ENCODE peak calls at places on chromosomes 1 and 21, in six cellular contexts. M is H1, Z is H9, Q is IMR-90, I is mesenchymal stem cell, K is mesendoderm. N is an unnamed sample.

GRCh38 chr1:223136086-223136485 is 7.0 kb downstream of the TLR5 start:
- DNase-seq in K (peak), M (no peak), Z (peak), I (no peak), Q (no peak), N (no peak)

GRCh38 chr1:176379626-176380339 is 83.2 kb upstream of the PAPPA2 start:
- DNase-seq in I (peak), Z (no peak), K (no peak), M (no peak), Q (no peak), N (no peak)

GRCh38 chr1:65813956-65814355 is 21.3 kb downstream of the PDE4B start:
- DNase-seq in M (no peak), Z (no peak), K (no peak), I (no peak), Q (peak), N (no peak)

GRCh38 chr21:46154155-46154954 is 1.0 kb downstream of the FTCD start:
- DNase-seq in Q (no peak), I (no peak), K (no peak), M (no peak), Z (peak), N (no peak)

GRCh38 chr21:34881421-34881820 is 167.7 kb downstream of the RUNX1 start:
- DNase-seq in Z (no peak), K (no peak), I (peak), M (no peak), Q (peak), N (no peak)

GRCh38 chr1:182102042-182102416 is 40.5 kb upstream of the ZNF648 start:
- DNase-seq in M (no peak), K (no peak), Z (no peak), I (no peak), Q (no peak), N (no peak)

GRCh38 chr1:21801100-21801499 is 11.0 kb upstream of the LDLRAD2 start:
- DNase-seq in Z (no peak), M (no peak), Q (peak), K (no peak), I (peak), N (no peak)

GRCh38 chr1:189616893-189617292 is 860.8 kb downstream of the BRINP3 start:
- DNase-seq in Q (peak), M (no peak), I (no peak), Z (no peak), K (peak), N (no peak)

GRCh38 chr21:42135386-42136040 is 64.4 kb downstream of the UMODL1 start:
- DNase-seq in M (no peak), Q (no peak), K (no peak), Z (no peak), I (no peak), N (no peak)

GRCh38 chr1:203858055-203858454 is 3.3 kb upstream of the SNRPE start:
- DNase-seq in K (peak), I (peak), Z (no peak), M (no peak), Q (peak), N (no peak)

GRCh38 chr1:245500546-245500945 is 345.8 kb downstream of the KIF26B start:
- DNase-seq in I (peak), Q (peak), K (peak), M (no peak), Z (no peak), N (no peak)

GRCh38 chr1:113904292-113904673 is 316 bp downstream of the AP4B1 start:
- DNase-seq in K (peak), M (no peak), Z (peak), Q (no peak), I (no peak), N (no peak)

GRCh38 chr1:113901171-113901570 is 3.4 kb downstream of the AP4B1 start:
- DNase-seq in Z (no peak), Q (no peak), M (no peak), I (no peak), K (no peak), N (no peak)

GRCh38 chr1:113903496-113904291 is 905 bp downstream of the AP4B1 start:
- DNase-seq in Z (no peak), K (no peak), Q (no peak), I (no peak), M (no peak), N (no peak)

GRCh38 chr1:113904674-113905434 is at the start of the genes AP4B1 and DCLRE1B:
- DNase-seq in M (peak), I (peak), Z (peak), Q (peak), K (peak), N (peak)

DNA sequence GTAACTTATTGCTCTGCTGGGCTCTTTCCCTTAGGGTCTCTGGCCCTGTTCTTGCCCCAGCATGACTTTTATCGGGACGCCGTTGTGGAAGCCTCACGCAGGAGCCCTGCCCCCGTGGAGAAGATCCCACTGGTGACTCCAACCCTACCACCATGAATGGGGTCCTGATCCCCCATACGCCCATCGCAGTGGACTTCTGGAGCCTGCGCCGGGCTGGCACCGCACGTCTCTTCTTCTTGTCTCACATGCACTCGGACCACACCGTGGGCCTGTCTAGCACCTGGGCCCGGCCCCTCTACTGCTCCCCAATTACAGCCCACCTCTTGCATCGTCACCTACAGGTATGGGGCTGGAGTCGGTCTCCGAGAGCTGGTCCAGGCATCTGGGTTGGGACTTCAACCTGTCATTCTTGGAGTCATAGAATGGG is 322 bp downstream of the DCLRE1B start:
- DNase-seq in Z (peak), I (no peak), Q (no peak), K (peak), M (no peak), N (no peak)
- H2BK120ac ChIP-seq in Z (no peak), I (no peak), Q (peak), K (no peak), M (no peak), N (no peak)

DNA sequence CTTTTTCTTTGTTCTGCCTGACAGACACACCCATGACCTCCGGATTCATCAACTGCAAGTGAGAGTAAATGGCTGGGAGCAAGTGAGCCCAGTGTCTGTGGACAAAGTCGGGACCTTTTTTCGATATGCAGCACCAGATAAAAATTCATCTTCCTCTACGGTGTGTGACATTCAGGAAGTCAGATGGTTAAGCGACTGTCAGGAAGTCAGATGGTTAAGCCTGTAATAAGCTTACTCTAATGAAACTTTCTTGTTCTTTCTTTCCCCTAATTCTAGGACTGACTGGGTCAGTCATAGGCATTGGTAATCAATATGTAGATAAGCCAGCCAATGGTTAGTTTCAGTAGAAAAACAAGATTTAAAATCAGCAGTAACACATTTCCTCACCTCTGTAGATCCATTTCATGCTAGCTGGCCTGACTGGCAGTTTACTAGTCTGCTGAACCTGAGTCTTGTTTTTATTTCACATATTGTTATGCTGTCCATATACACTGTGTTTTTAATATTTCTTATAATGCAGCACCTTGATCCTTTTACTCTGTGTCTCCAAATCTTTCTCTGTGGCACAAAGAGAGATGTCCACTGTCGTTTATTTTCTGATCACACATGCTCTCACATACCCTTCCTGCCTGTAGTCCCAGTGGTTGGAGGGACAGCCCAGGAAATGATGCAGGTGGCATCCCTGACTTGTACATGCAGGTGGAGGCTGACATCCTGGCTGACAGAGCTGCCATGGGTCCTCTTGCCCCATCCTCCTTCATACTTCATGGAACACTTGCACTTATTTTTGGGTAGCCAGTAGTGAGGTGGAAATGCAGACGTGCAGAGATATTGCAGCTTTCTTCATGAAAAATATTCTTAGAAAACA is 115.8 kb downstream of the VPS13D start:
- DNase-seq in K (no peak), Q (no peak), I (no peak), M (no peak), Z (no peak), N (no peak)
- H3K23ac ChIP-seq in K (no peak), Q (no peak), I (no peak), M (no peak), Z (no peak), N (no peak)

GRCh38 chr1:26354972-26355371 is 1.0 kb upstream of the CRYBG2 start:
- DNase-seq in Z (peak), Q (no peak), M (no peak), I (no peak), K (no peak), N (no peak)

GRCh38 chr1:26352338-26352679 is 1.6 kb downstream of the CRYBG2 start:
- DNase-seq in M (no peak), K (no peak), I (no peak), Q (no peak), Z (no peak), N (no peak)

GRCh38 chr1:26351591-26352337 is 2.2 kb downstream of the CRYBG2 start:
- DNase-seq in Q (peak), I (peak), K (peak), M (no peak), Z (peak), N (peak)

GRCh38 chr1:26353976-26354820 is at the start of gene CRYBG2:
- DNase-seq in Q (no peak), Z (no peak), K (no peak), M (no peak), I (no peak), N (no peak)

DNA sequence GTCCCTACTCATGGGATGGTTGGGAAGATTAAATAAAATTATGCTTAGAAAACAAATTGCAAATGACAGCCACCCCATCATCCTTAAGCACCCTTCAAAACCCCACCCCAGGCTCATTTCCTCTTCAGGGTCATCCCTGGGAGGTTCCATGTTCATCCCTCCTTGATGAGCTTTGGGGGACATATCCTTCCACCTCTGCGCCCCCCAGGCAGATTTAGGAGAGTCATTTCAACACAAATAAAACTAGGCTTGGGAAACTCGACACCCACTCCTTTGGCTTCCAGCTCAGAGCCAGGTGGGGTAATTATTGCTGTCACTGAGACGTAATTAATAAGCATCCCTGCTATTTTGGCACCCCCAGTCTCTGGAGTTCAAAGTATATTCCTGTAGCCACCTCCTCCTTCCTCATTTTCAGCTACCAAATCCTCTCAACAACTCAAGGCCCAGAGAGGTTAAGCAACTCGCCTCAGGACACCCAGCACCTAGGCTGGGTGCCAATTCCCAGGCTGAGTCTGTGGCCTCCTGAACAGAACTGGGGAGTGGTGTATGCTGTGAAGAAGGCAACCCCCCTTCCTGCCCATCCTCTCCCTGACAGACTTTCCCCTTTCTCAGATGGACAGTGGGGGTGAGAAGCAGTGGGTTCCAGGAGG is 595 bp downstream of the CRYBG2 start:
- DNase-seq in Q (no peak), I (no peak), K (no peak), M (no peak), Z (no peak), N (no peak)
- H2BK120ac ChIP-seq in Q (no peak), I (no peak), K (no peak), M (no peak), Z (no peak), N (peak)

GRCh38 chr1:17732475-17732874 is 22.7 kb upstream of the ACTL8 start:
- DNase-seq in M (no peak), Z (no peak), K (no peak), I (peak), Q (peak), N (no peak)
- H3K23ac ChIP-seq in M (no peak), Z (no peak), K (no peak), I (no peak), Q (no peak), N (no peak)

DNA sequence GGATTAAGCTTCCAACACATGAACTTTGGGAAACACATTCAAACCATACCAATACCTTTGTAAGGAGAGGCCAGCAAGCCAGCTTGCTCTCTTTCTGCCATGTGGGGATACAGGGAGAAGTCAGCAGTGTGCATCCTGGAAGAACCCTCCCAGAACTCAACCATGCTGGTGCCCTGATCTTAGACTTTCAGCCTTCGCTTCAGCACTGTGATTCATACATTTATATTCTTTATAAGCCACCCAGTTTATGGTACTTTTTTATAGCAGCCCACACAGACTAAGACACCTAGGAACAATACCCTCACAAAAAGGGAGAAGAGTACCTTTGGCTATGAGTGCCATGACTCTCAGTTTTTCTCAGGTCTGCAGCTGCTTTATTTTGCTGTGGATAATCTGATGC is 35.9 kb downstream of the C1orf87 start:
- DNase-seq in M (no peak), I (no peak), K (no peak), Q (no peak), Z (no peak), N (no peak)
- H2BK120ac ChIP-seq in M (no peak), I (no peak), K (no peak), Q (no peak), Z (no peak), N (no peak)

GRCh38 chr1:2896824-2897223 is 95.3 kb upstream of the TTC34 start:
- DNase-seq in Z (no peak), K (no peak), Q (no peak), M (no peak), I (no peak), N (no peak)
- H3K23ac ChIP-seq in Z (no peak), K (no peak), Q (no peak), M (no peak), I (no peak), N (peak)